ENCODE peak calls at places on chromosomes 6 and 20, in seven cellular contexts. One of them, this sample, is unnamed.

GRCh38 chr6:43974643-43975235 is 152.5 kb downstream of the MRPL14 start:
- DNase-seq in activated T-helper 1 cell treated with anti-CD3 and anti-CD28 coated beads, Interleukin-2, amount 50 U/mL, for 16 hours: no peak
- DNase-seq in ACHN: no peak
- DNase-seq in activated T-cell treated with anti-CD3 and anti-CD28 coated beads for 1 hour: no peak
- DNase-seq in COLO829: no peak
- DNase-seq in amniotic stem cell: no peak
- DNase-seq in HCT116: no peak
- DNase-seq in this sample: no peak

GRCh38 chr6:1113921-1114320 is 198.0 kb upstream of the FOXQ1 start:
- DNase-seq in activated T-helper 1 cell treated with anti-CD3 and anti-CD28 coated beads, Interleukin-2, amount 50 U/mL, for 16 hours: no peak
- DNase-seq in ACHN: no peak
- DNase-seq in activated T-cell treated with anti-CD3 and anti-CD28 coated beads for 1 hour: no peak
- DNase-seq in COLO829: peak; percentile 65
- DNase-seq in amniotic stem cell: no peak
- DNase-seq in HCT116: no peak
- DNase-seq in this sample: no peak

GRCh38 chr20:38195521-38195920 is 30.5 kb upstream of the TGM2 start:
- DNase-seq in activated T-helper 1 cell treated with anti-CD3 and anti-CD28 coated beads, Interleukin-2, amount 50 U/mL, for 16 hours: no peak
- DNase-seq in ACHN: no peak
- DNase-seq in activated T-cell treated with anti-CD3 and anti-CD28 coated beads for 1 hour: no peak
- DNase-seq in COLO829: no peak
- DNase-seq in amniotic stem cell: no peak
- DNase-seq in HCT116: no peak
- DNase-seq in this sample: no peak

GRCh38 chr6:90436403-90436802 is 139.8 kb upstream of the BACH2 start:
- DNase-seq in activated T-helper 1 cell treated with anti-CD3 and anti-CD28 coated beads, Interleukin-2, amount 50 U/mL, for 16 hours: no peak
- DNase-seq in ACHN: no peak
- DNase-seq in activated T-cell treated with anti-CD3 and anti-CD28 coated beads for 1 hour: no peak
- DNase-seq in COLO829: no peak
- DNase-seq in amniotic stem cell: no peak
- DNase-seq in HCT116: no peak
- DNase-seq in this sample: no peak

GRCh38 chr6:24864345-24864744 is 65.6 kb upstream of the ARMH2 start:
- DNase-seq in activated T-helper 1 cell treated with anti-CD3 and anti-CD28 coated beads, Interleukin-2, amount 50 U/mL, for 16 hours: no peak
- DNase-seq in ACHN: no peak
- DNase-seq in activated T-cell treated with anti-CD3 and anti-CD28 coated beads for 1 hour: no peak
- DNase-seq in COLO829: no peak
- DNase-seq in amniotic stem cell: no peak
- DNase-seq in HCT116: no peak
- DNase-seq in this sample: peak; percentile 26

GRCh38 chr20:51985013-51985415 is 182.7 kb upstream of the SALL4 start:
- DNase-seq in activated T-helper 1 cell treated with anti-CD3 and anti-CD28 coated beads, Interleukin-2, amount 50 U/mL, for 16 hours: no peak
- DNase-seq in ACHN: peak; percentile 57
- DNase-seq in activated T-cell treated with anti-CD3 and anti-CD28 coated beads for 1 hour: no peak
- DNase-seq in COLO829: peak; percentile 98
- DNase-seq in amniotic stem cell: peak; percentile 90
- DNase-seq in HCT116: peak; percentile 72
- DNase-seq in this sample: peak; percentile 81

GRCh38 chr20:63915471-63915870 is 20.5 kb downstream of the DNAJC5 start:
- DNase-seq in activated T-helper 1 cell treated with anti-CD3 and anti-CD28 coated beads, Interleukin-2, amount 50 U/mL, for 16 hours: no peak
- DNase-seq in ACHN: no peak
- DNase-seq in activated T-cell treated with anti-CD3 and anti-CD28 coated beads for 1 hour: no peak
- DNase-seq in COLO829: no peak
- DNase-seq in amniotic stem cell: no peak
- DNase-seq in HCT116: no peak
- DNase-seq in this sample: no peak

GRCh38 chr6:141809901-141810300 is 322.8 kb upstream of the GJE1 start:
- DNase-seq in activated T-helper 1 cell treated with anti-CD3 and anti-CD28 coated beads, Interleukin-2, amount 50 U/mL, for 16 hours: no peak
- DNase-seq in ACHN: no peak
- DNase-seq in activated T-cell treated with anti-CD3 and anti-CD28 coated beads for 1 hour: no peak
- DNase-seq in COLO829: no peak
- DNase-seq in amniotic stem cell: no peak
- DNase-seq in HCT116: no peak
- DNase-seq in this sample: no peak

GRCh38 chr6:55023231-55023630 is 151.1 kb upstream of the HCRTR2 start:
- DNase-seq in activated T-helper 1 cell treated with anti-CD3 and anti-CD28 coated beads, Interleukin-2, amount 50 U/mL, for 16 hours: no peak
- DNase-seq in ACHN: no peak
- DNase-seq in activated T-cell treated with anti-CD3 and anti-CD28 coated beads for 1 hour: no peak
- DNase-seq in COLO829: no peak
- DNase-seq in amniotic stem cell: no peak
- DNase-seq in HCT116: no peak
- DNase-seq in this sample: no peak

GRCh38 chr20:48736636-48737035 is 91.2 kb downstream of the PREX1 start:
- DNase-seq in activated T-helper 1 cell treated with anti-CD3 and anti-CD28 coated beads, Interleukin-2, amount 50 U/mL, for 16 hours: no peak
- DNase-seq in ACHN: no peak
- DNase-seq in activated T-cell treated with anti-CD3 and anti-CD28 coated beads for 1 hour: no peak
- DNase-seq in COLO829: no peak
- DNase-seq in amniotic stem cell: no peak
- DNase-seq in HCT116: no peak
- DNase-seq in this sample: no peak

GRCh38 chr20:31894980-31895675 is 24.7 kb downstream of the TTLL9 start:
- DNase-seq in activated T-helper 1 cell treated with anti-CD3 and anti-CD28 coated beads, Interleukin-2, amount 50 U/mL, for 16 hours: no peak
- DNase-seq in ACHN: no peak
- DNase-seq in activated T-cell treated with anti-CD3 and anti-CD28 coated beads for 1 hour: no peak
- DNase-seq in COLO829: peak; percentile 27
- DNase-seq in amniotic stem cell: no peak
- DNase-seq in HCT116: no peak
- DNase-seq in this sample: no peak

GRCh38 chr20:48760403-48760889 is 67.4 kb downstream of the PREX1 start:
- DNase-seq in activated T-helper 1 cell treated with anti-CD3 and anti-CD28 coated beads, Interleukin-2, amount 50 U/mL, for 16 hours: peak; percentile 58
- DNase-seq in ACHN: peak; percentile 27
- DNase-seq in activated T-cell treated with anti-CD3 and anti-CD28 coated beads for 1 hour: peak; percentile 48
- DNase-seq in COLO829: no peak
- DNase-seq in amniotic stem cell: no peak
- DNase-seq in HCT116: no peak
- DNase-seq in this sample: no peak

GRCh38 chr6:169984181-169985120 is 233.0 kb downstream of the ERMARD start:
- DNase-seq in activated T-helper 1 cell treated with anti-CD3 and anti-CD28 coated beads, Interleukin-2, amount 50 U/mL, for 16 hours: no peak
- DNase-seq in ACHN: no peak
- DNase-seq in activated T-cell treated with anti-CD3 and anti-CD28 coated beads for 1 hour: no peak
- DNase-seq in COLO829: no peak
- DNase-seq in amniotic stem cell: no peak
- DNase-seq in HCT116: no peak
- DNase-seq in this sample: no peak

GRCh38 chr6:162999575-163000285 is 272.0 kb downstream of the PACRG start:
- DNase-seq in activated T-helper 1 cell treated with anti-CD3 and anti-CD28 coated beads, Interleukin-2, amount 50 U/mL, for 16 hours: no peak
- DNase-seq in ACHN: no peak
- DNase-seq in activated T-cell treated with anti-CD3 and anti-CD28 coated beads for 1 hour: no peak
- DNase-seq in COLO829: no peak
- DNase-seq in amniotic stem cell: no peak
- DNase-seq in HCT116: no peak
- DNase-seq in this sample: no peak

GRCh38 chr6:16239090-16239797 is 857 bp downstream of the GMPR start:
- DNase-seq in activated T-helper 1 cell treated with anti-CD3 and anti-CD28 coated beads, Interleukin-2, amount 50 U/mL, for 16 hours: no peak
- DNase-seq in ACHN: peak; percentile 27
- DNase-seq in activated T-cell treated with anti-CD3 and anti-CD28 coated beads for 1 hour: no peak
- DNase-seq in COLO829: no peak
- DNase-seq in amniotic stem cell: no peak
- DNase-seq in HCT116: no peak
- DNase-seq in this sample: no peak

GRCh38 chr6:2531426-2532208 is 219.1 kb downstream of the MYLK4 start:
- DNase-seq in activated T-helper 1 cell treated with anti-CD3 and anti-CD28 coated beads, Interleukin-2, amount 50 U/mL, for 16 hours: no peak
- DNase-seq in ACHN: no peak
- DNase-seq in activated T-cell treated with anti-CD3 and anti-CD28 coated beads for 1 hour: no peak
- DNase-seq in COLO829: no peak
- DNase-seq in amniotic stem cell: peak; percentile 58
- DNase-seq in HCT116: no peak
- DNase-seq in this sample: peak; percentile 78

GRCh38 chr20:64086801-64087200 is 2.6 kb upstream of the LKAAEAR1 start:
- DNase-seq in activated T-helper 1 cell treated with anti-CD3 and anti-CD28 coated beads, Interleukin-2, amount 50 U/mL, for 16 hours: no peak
- DNase-seq in ACHN: no peak
- DNase-seq in activated T-cell treated with anti-CD3 and anti-CD28 coated beads for 1 hour: no peak
- DNase-seq in COLO829: no peak
- DNase-seq in amniotic stem cell: no peak
- DNase-seq in HCT116: no peak
- DNase-seq in this sample: no peak

GRCh38 chr20:1952737-1953530 is 40.9 kb downstream of the PDYN start:
- DNase-seq in activated T-helper 1 cell treated with anti-CD3 and anti-CD28 coated beads, Interleukin-2, amount 50 U/mL, for 16 hours: no peak
- DNase-seq in ACHN: no peak
- DNase-seq in activated T-cell treated with anti-CD3 and anti-CD28 coated beads for 1 hour: no peak
- DNase-seq in COLO829: no peak
- DNase-seq in amniotic stem cell: no peak
- DNase-seq in HCT116: no peak
- DNase-seq in this sample: no peak

GRCh38 chr6:91715171-91715805 is 1128.4 kb upstream of the MAP3K7 start:
- DNase-seq in activated T-helper 1 cell treated with anti-CD3 and anti-CD28 coated beads, Interleukin-2, amount 50 U/mL, for 16 hours: no peak
- DNase-seq in ACHN: no peak
- DNase-seq in activated T-cell treated with anti-CD3 and anti-CD28 coated beads for 1 hour: no peak
- DNase-seq in COLO829: no peak
- DNase-seq in amniotic stem cell: no peak
- DNase-seq in HCT116: no peak
- DNase-seq in this sample: no peak

GRCh38 chr6:32462609-32463008 is 22.9 kb downstream of the HLA-DRA start:
- DNase-seq in activated T-helper 1 cell treated with anti-CD3 and anti-CD28 coated beads, Interleukin-2, amount 50 U/mL, for 16 hours: peak; percentile 12
- DNase-seq in ACHN: no peak
- DNase-seq in activated T-cell treated with anti-CD3 and anti-CD28 coated beads for 1 hour: no peak
- DNase-seq in COLO829: no peak
- DNase-seq in amniotic stem cell: no peak
- DNase-seq in HCT116: no peak
- DNase-seq in this sample: no peak

GRCh38 chr6:13239530-13240455 is 88.5 kb downstream of the TBC1D7 start:
- DNase-seq in activated T-helper 1 cell treated with anti-CD3 and anti-CD28 coated beads, Interleukin-2, amount 50 U/mL, for 16 hours: no peak
- DNase-seq in ACHN: no peak
- DNase-seq in activated T-cell treated with anti-CD3 and anti-CD28 coated beads for 1 hour: no peak
- DNase-seq in COLO829: peak; percentile 88
- DNase-seq in amniotic stem cell: no peak
- DNase-seq in HCT116: no peak
- DNase-seq in this sample: no peak

GRCh38 chr6:13924146-13924948 is 405 bp upstream of the RNF182 start:
- DNase-seq in activated T-helper 1 cell treated with anti-CD3 and anti-CD28 coated beads, Interleukin-2, amount 50 U/mL, for 16 hours: peak; percentile 18
- DNase-seq in ACHN: peak; percentile 48
- DNase-seq in activated T-cell treated with anti-CD3 and anti-CD28 coated beads for 1 hour: no peak
- DNase-seq in COLO829: peak; percentile 66
- DNase-seq in amniotic stem cell: peak; percentile 6
- DNase-seq in HCT116: no peak
- DNase-seq in this sample: no peak

GRCh38 chr20:39039261-39039660 is 77.1 kb downstream of the DHX35 start:
- DNase-seq in activated T-helper 1 cell treated with anti-CD3 and anti-CD28 coated beads, Interleukin-2, amount 50 U/mL, for 16 hours: no peak
- DNase-seq in ACHN: no peak
- DNase-seq in activated T-cell treated with anti-CD3 and anti-CD28 coated beads for 1 hour: no peak
- DNase-seq in COLO829: no peak
- DNase-seq in amniotic stem cell: no peak
- DNase-seq in HCT116: no peak
- DNase-seq in this sample: no peak

GRCh38 chr20:37911838-37912273 is 8.9 kb downstream of the VSTM2L start:
- DNase-seq in activated T-helper 1 cell treated with anti-CD3 and anti-CD28 coated beads, Interleukin-2, amount 50 U/mL, for 16 hours: no peak
- DNase-seq in ACHN: no peak
- DNase-seq in activated T-cell treated with anti-CD3 and anti-CD28 coated beads for 1 hour: no peak
- DNase-seq in COLO829: peak; percentile 56
- DNase-seq in amniotic stem cell: no peak
- DNase-seq in HCT116: no peak
- DNase-seq in this sample: no peak

GRCh38 chr20:47546184-47547033 is 44.7 kb downstream of the NCOA3 start:
- DNase-seq in activated T-helper 1 cell treated with anti-CD3 and anti-CD28 coated beads, Interleukin-2, amount 50 U/mL, for 16 hours: no peak
- DNase-seq in ACHN: no peak
- DNase-seq in activated T-cell treated with anti-CD3 and anti-CD28 coated beads for 1 hour: no peak
- DNase-seq in COLO829: no peak
- DNase-seq in amniotic stem cell: peak; percentile 56
- DNase-seq in HCT116: no peak
- DNase-seq in this sample: peak; percentile 83

GRCh38 chr6:94401311-94401710 is 982.0 kb upstream of the EPHA7 start:
- DNase-seq in activated T-helper 1 cell treated with anti-CD3 and anti-CD28 coated beads, Interleukin-2, amount 50 U/mL, for 16 hours: no peak
- DNase-seq in ACHN: no peak
- DNase-seq in activated T-cell treated with anti-CD3 and anti-CD28 coated beads for 1 hour: no peak
- DNase-seq in COLO829: no peak
- DNase-seq in amniotic stem cell: no peak
- DNase-seq in HCT116: no peak
- DNase-seq in this sample: no peak

GRCh38 chr6:168180548-168181011 is 101.6 kb upstream of the FRMD1 start:
- DNase-seq in activated T-helper 1 cell treated with anti-CD3 and anti-CD28 coated beads, Interleukin-2, amount 50 U/mL, for 16 hours: no peak
- DNase-seq in ACHN: no peak
- DNase-seq in activated T-cell treated with anti-CD3 and anti-CD28 coated beads for 1 hour: no peak
- DNase-seq in COLO829: no peak
- DNase-seq in amniotic stem cell: no peak
- DNase-seq in HCT116: no peak
- DNase-seq in this sample: no peak

GRCh38 chr20:14384411-14384810 is 47.0 kb upstream of the FLRT3 start:
- DNase-seq in activated T-helper 1 cell treated with anti-CD3 and anti-CD28 coated beads, Interleukin-2, amount 50 U/mL, for 16 hours: no peak
- DNase-seq in ACHN: no peak
- DNase-seq in activated T-cell treated with anti-CD3 and anti-CD28 coated beads for 1 hour: no peak
- DNase-seq in COLO829: no peak
- DNase-seq in amniotic stem cell: no peak
- DNase-seq in HCT116: no peak
- DNase-seq in this sample: peak; percentile 26

GRCh38 chr20:58719971-58720371 is 27.4 kb downstream of the NPEPL1 start:
- DNase-seq in activated T-helper 1 cell treated with anti-CD3 and anti-CD28 coated beads, Interleukin-2, amount 50 U/mL, for 16 hours: no peak
- DNase-seq in ACHN: no peak
- DNase-seq in activated T-cell treated with anti-CD3 and anti-CD28 coated beads for 1 hour: no peak
- DNase-seq in COLO829: no peak
- DNase-seq in amniotic stem cell: no peak
- DNase-seq in HCT116: no peak
- DNase-seq in this sample: no peak

GRCh38 chr20:4260102-4260501 is 244.7 kb upstream of the RNF24 start:
- DNase-seq in activated T-helper 1 cell treated with anti-CD3 and anti-CD28 coated beads, Interleukin-2, amount 50 U/mL, for 16 hours: no peak
- DNase-seq in ACHN: no peak
- DNase-seq in activated T-cell treated with anti-CD3 and anti-CD28 coated beads for 1 hour: no peak
- DNase-seq in COLO829: no peak
- DNase-seq in amniotic stem cell: no peak
- DNase-seq in HCT116: no peak
- DNase-seq in this sample: no peak

GRCh38 chr6:160162167-160162566 is 40.6 kb downstream of the SLC22A1 start:
- DNase-seq in activated T-helper 1 cell treated with anti-CD3 and anti-CD28 coated beads, Interleukin-2, amount 50 U/mL, for 16 hours: no peak
- DNase-seq in ACHN: no peak
- DNase-seq in activated T-cell treated with anti-CD3 and anti-CD28 coated beads for 1 hour: no peak
- DNase-seq in COLO829: no peak
- DNase-seq in amniotic stem cell: no peak
- DNase-seq in HCT116: no peak
- DNase-seq in this sample: no peak

GRCh38 chr20:60977896-60978295 is 274.2 kb upstream of the CDH4 start:
- DNase-seq in activated T-helper 1 cell treated with anti-CD3 and anti-CD28 coated beads, Interleukin-2, amount 50 U/mL, for 16 hours: no peak
- DNase-seq in ACHN: no peak
- DNase-seq in activated T-cell treated with anti-CD3 and anti-CD28 coated beads for 1 hour: no peak
- DNase-seq in COLO829: no peak
- DNase-seq in amniotic stem cell: no peak
- DNase-seq in HCT116: no peak
- DNase-seq in this sample: no peak

GRCh38 chr6:128415387-128415786 is 105.0 kb downstream of the PTPRK start:
- DNase-seq in activated T-helper 1 cell treated with anti-CD3 and anti-CD28 coated beads, Interleukin-2, amount 50 U/mL, for 16 hours: no peak
- DNase-seq in ACHN: no peak
- DNase-seq in activated T-cell treated with anti-CD3 and anti-CD28 coated beads for 1 hour: no peak
- DNase-seq in COLO829: no peak
- DNase-seq in amniotic stem cell: no peak
- DNase-seq in HCT116: no peak
- DNase-seq in this sample: no peak

GRCh38 chr20:1950836-1951235 is 43.0 kb downstream of the PDYN start:
- DNase-seq in activated T-helper 1 cell treated with anti-CD3 and anti-CD28 coated beads, Interleukin-2, amount 50 U/mL, for 16 hours: no peak
- DNase-seq in ACHN: no peak
- DNase-seq in activated T-cell treated with anti-CD3 and anti-CD28 coated beads for 1 hour: no peak
- DNase-seq in COLO829: no peak
- DNase-seq in amniotic stem cell: no peak
- DNase-seq in HCT116: no peak
- DNase-seq in this sample: no peak